ENCODE peak calls at places on chromosomes 13 and 19, in ten cellular contexts. P, K, T, U, H, S, L, O, F and J are unnamed samples.

GRCh38 chr19:40449506-40449905 is 5.4 kb upstream of the SERTAD3 start:
- DNase-seq in T (no peak), S (no peak), L (no peak), U (no peak), F (no peak), K (no peak), O (no peak), H (no peak), P (no peak), J (no peak)

GRCh38 chr19:43782689-43783231 is 2.0 kb upstream of the KCNN4 start:
- DNase-seq in S (no peak), P (no peak), H (no peak), L (no peak), K (no peak), U (no peak), O (peak; percentile 65), T (no peak), F (no peak), J (no peak)

GRCh38 chr19:2119916-2120785 is 23.4 kb downstream of the IZUMO4 start:
- DNase-seq in U (no peak), H (no peak), T (no peak), S (no peak), O (no peak), L (no peak), P (no peak), K (no peak), F (no peak), J (no peak)

GRCh38 chr19:28530406-28531035 is 682.4 kb downstream of the UQCRFS1 start:
- DNase-seq in T (no peak), O (no peak), S (no peak), K (no peak), L (no peak), H (no peak), U (no peak), F (no peak), P (no peak), J (no peak)

GRCh38 chr19:45575216-45575615 is 9.4 kb downstream of the OPA3 start:
- DNase-seq in F (no peak), O (no peak), H (no peak), S (no peak), K (no peak), T (no peak), L (no peak), P (no peak), U (no peak), J (no peak)

GRCh38 chr19:46144756-46145155 is 3.3 kb upstream of the IGFL2 start:
- DNase-seq in L (no peak), O (no peak), F (no peak), U (no peak), H (no peak), T (no peak), S (no peak), K (peak; percentile 47), P (no peak), J (no peak)

GRCh38 chr19:2270157-2270571 is 11.8 kb downstream of the PEAK3 start:
- DNase-seq in U (no peak), K (no peak), F (no peak), O (no peak), S (no peak), T (no peak), P (no peak), L (no peak), H (peak; percentile 85), J (peak; percentile 84)

GRCh38 chr19:7489609-7490044 is 792 bp upstream of the PEX11G start:
- DNase-seq in L (no peak), F (no peak), U (no peak), S (no peak), T (no peak), P (no peak), K (no peak), H (no peak), O (no peak), J (no peak)

GRCh38 chr13:101157261-101157660 is 259.0 kb downstream of the NALCN start:
- DNase-seq in U (no peak), T (no peak), K (no peak), P (no peak), O (no peak), H (no peak), L (no peak), S (no peak), F (no peak), J (no peak)
- TF ChIP-seq CTCF in U (no peak), T (no peak), K (no peak), P (no peak), O (no peak), H (no peak), L (no peak), S (no peak), F (no peak), J (no peak)

DNA sequence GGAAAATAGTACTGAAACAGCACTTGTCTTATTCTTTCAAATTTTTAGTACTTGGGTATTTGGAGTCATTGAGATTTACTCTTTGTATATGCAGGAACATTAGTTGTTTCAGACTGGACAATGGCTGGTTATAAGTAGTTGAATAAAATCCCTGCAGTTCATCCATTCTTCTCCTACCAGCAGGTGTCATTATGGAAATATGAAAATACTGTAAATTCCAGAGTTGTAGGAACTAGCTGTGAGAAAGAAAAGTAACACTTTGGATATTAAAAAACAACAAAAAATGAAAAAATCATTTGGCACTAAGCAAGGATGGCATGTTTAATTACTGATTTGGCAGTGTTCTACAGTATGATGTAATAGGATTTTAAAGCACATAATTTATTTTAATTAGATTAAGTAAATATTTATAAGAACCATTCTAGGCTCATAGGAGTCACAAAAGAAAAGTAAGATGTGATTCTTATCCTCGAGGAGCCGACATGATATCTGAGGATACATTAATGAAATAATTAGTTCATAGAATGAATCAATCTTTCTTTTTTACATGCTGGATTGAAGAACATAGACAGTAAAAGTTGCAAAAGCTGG is 155.3 kb downstream of the KCNRG start:
- DNase-seq in T (no peak), U (no peak), S (no peak), H (no peak), K (no peak), P (no peak), L (no peak), F (no peak), O (no peak), J (no peak)
- TF ChIP-seq CTCF in T (no peak), U (peak; percentile 36), S (no peak), H (peak; percentile 31), K (peak; percentile 46), P (no peak), L (peak; percentile 28), F (peak; percentile 43), O (peak; percentile 8), J (peak; percentile 41)

DNA sequence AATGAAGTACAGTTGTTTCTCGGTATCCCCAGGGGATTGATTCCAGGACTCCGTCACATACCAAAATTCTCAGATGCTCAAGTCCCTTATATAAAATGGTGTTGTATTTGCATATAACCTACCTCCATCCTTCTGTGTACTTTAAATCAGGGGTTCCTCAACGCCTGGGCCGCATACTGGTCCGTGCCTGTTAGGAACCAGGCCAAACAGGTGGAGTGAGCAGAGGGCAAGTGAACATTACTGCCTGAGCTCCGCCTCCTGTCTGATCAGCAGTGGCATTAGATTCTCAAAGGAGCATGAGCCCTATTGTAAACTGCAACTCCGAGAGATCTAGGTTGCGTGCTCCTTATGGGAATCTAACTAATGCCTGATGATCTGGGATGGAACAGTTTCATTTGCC is 42.2 kb upstream of the KCTD4 start:
- DNase-seq in F (no peak), H (no peak), T (no peak), L (no peak), S (no peak), O (peak; percentile 43), K (no peak), P (no peak), U (no peak), J (no peak)
- TF ChIP-seq CTCF in F (no peak), H (no peak), T (no peak), L (no peak), S (no peak), O (no peak), K (no peak), P (no peak), U (no peak), J (no peak)

DNA sequence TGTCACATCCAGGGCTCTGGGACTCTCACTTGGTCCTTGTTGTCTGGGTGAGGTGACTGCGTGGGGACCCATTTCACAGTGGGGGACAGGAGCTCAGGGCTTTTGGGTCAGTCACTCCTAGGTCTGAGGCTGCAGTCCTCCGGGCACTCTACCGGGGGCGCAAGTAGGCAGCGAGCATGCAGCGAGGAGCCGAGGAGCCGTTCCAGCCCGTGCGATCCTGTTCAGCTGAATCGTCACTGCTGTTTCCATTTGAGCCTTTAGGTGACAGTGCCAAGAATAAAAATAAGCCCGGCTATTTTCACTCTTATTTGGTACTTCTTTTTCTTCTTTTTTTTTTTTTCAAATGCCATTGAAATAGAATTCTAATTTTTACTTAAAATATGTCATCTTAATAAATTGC is 126.5 kb downstream of the ZNF536 start:
- DNase-seq in T (no peak), P (no peak), O (no peak), K (no peak), L (no peak), F (no peak), U (no peak), S (no peak), H (no peak), J (no peak)
- TF ChIP-seq CTCF in T (no peak), P (no peak), O (no peak), K (no peak), L (no peak), F (no peak), U (no peak), S (peak; percentile 28), H (no peak), J (no peak)

GRCh38 chr19:55516878-55517620 is 19.9 kb downstream of the SBK2 start:
- DNase-seq in F (peak; percentile 72), H (peak; percentile 97), O (peak; percentile 97), L (peak; percentile 40), U (peak; percentile 71), S (peak; percentile 91), P (peak; percentile 94), K (peak; percentile 98), T (peak; percentile 93), J (peak; percentile 95)
- TF ChIP-seq CTCF in F (peak; percentile 99), H (peak; percentile 78), O (peak; percentile 77), L (peak; percentile 99), U (peak; percentile 85), S (peak; percentile 81), P (peak; percentile 71), K (peak; percentile 77), T (peak; percentile 93), J (peak; percentile 73)

GRCh38 chr13:72643339-72643989 is 84.0 kb downstream of the MZT1 start:
- DNase-seq in L (no peak), T (no peak), S (no peak), U (no peak), O (peak; percentile 29), F (peak; percentile 3), P (no peak), K (no peak), H (no peak), J (no peak)
- TF ChIP-seq CTCF in L (peak; percentile 52), T (peak; percentile 76), S (peak; percentile 60), U (peak; percentile 41), O (no peak), F (peak; percentile 71), P (peak; percentile 66), K (peak; percentile 24), H (peak; percentile 31), J (peak; percentile 73)